ENCODE peak calls at places on chromosomes 5 and 9, in eight cellular contexts. N is A549, G is K562, B is H1, I is SK-N-SH, T is WTC11, Y is GM12878, X is HepG2. E is an unnamed sample.

GRCh38 chr9:4810565-4810964 is 17.8 kb downstream of the RCL1 start:
- DNase-seq in N (no peak), I (no peak), Y (no peak), B (no peak), T (no peak), X (no peak), G (no peak), E (no peak)

GRCh38 chr9:96487949-96488348 is 38.0 kb downstream of the HABP4 start:
- DNase-seq in N (no peak), X (no peak), Y (no peak), I (no peak), B (no peak), T (no peak), G (no peak), E (no peak)

GRCh38 chr5:72015103-72015548 is 92.1 kb upstream of the MAP1B start:
- DNase-seq in G (peak; percentile 37), Y (no peak), N (peak; percentile 66), T (no peak), I (peak; percentile 33), B (no peak), X (peak; percentile 24), E (peak; percentile 23)

GRCh38 chr9:14597171-14597799 is 95.9 kb downstream of the ZDHHC21 start:
- DNase-seq in N (no peak), B (no peak), X (no peak), T (no peak), G (no peak), I (no peak), Y (no peak), E (no peak)

GRCh38 chr9:92265159-92265558 is 28.3 kb downstream of the IARS1 start:
- DNase-seq in T (no peak), Y (no peak), G (no peak), X (no peak), N (no peak), I (no peak), B (no peak), E (peak; percentile 64)

GRCh38 chr5:106097308-106097707 is 1573.4 kb downstream of the EFNA5 start:
- DNase-seq in B (no peak), N (no peak), Y (no peak), X (no peak), I (no peak), T (no peak), G (no peak), E (no peak)

GRCh38 chr5:136629125-136629790 is 263.9 kb upstream of the TRPC7 start:
- DNase-seq in X (no peak), T (peak; percentile 17), I (peak; percentile 12), N (no peak), G (no peak), Y (no peak), B (no peak), E (no peak)

GRCh38 chr9:18705763-18706372 is 231.9 kb downstream of the ADAMTSL1 start:
- DNase-seq in Y (no peak), B (no peak), T (no peak), I (no peak), N (no peak), X (no peak), G (no peak), E (no peak)

GRCh38 chr5:133882801-133883200 is 85.6 kb downstream of the C5orf15 start:
- DNase-seq in T (no peak), Y (no peak), B (no peak), I (no peak), N (no peak), G (no peak), X (no peak), E (no peak)

GRCh38 chr9:124332756-124333155 is 75.0 kb downstream of the NEK6 start:
- DNase-seq in I (no peak), X (no peak), T (no peak), B (no peak), N (no peak), G (no peak), Y (no peak), E (no peak)

GRCh38 chr9:115649991-115650472 is 503.6 kb upstream of the PAPPA start:
- DNase-seq in G (no peak), I (no peak), X (peak; percentile 3), N (no peak), T (no peak), B (no peak), Y (no peak), E (no peak)

GRCh38 chr9:17839744-17840143 is 260.9 kb downstream of the SH3GL2 start:
- DNase-seq in T (no peak), N (no peak), I (no peak), G (no peak), Y (no peak), B (no peak), X (no peak), E (no peak)

GRCh38 chr5:172433071-172433470 is 21.3 kb downstream of the SH3PXD2B start:
- DNase-seq in I (no peak), X (no peak), G (no peak), T (no peak), N (no peak), Y (no peak), B (no peak), E (no peak)

GRCh38 chr5:32531885-32532520 is 53.4 kb upstream of the SUB1 start:
- DNase-seq in B (no peak), I (no peak), T (peak; percentile 19), X (peak; percentile 82), Y (peak; percentile 60), G (no peak), N (peak; percentile 75), E (no peak)
- TF ChIP-seq MAX in B (no peak), I (peak; percentile 21), T (no peak), X (no peak), Y (peak; percentile 49), G (no peak), N (no peak), E (no peak)

DNA sequence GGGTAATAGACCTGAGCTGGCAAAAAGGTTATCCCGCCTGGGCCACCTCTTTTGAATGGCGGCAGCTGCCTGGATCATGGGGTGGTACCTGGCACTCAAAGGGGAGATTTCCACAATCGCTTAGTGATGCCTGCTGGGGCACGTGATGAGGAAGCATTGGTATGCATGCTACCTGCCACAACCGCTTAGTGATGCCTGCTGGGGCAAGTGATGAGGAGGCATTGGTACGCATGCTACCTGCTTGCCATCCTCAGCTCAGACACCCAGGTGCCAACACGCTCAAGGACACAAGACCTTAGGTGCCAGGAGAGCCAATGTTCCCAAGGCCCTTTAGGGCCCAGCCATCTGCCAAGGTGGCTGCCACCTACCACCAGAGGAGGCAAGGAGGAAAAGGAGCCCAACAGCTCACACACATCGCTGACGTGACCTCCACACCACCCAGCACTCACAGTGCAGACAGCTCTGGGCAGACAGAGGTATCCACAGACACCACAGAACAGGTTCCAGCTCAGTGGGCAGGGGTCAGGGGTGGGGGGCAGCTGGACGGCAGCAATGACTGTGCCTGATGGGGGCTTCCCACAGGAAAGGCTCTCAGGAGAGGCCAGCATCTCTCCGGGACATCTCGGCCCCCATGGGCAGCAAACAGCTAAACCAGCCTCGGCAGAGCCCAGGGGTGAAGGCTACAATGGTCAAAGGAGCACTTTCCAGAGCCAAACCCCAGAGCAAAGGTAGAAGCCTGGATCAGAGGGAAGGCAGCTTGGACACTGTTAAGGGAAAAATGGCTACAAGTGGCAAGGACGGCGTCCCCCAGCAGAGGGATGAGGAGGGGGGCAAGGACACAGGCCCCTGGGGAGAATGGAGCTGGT is 43.0 kb upstream of the SARDH start:
- DNase-seq in Y (no peak), G (no peak), T (no peak), X (no peak), B (no peak), I (no peak), N (no peak), E (no peak)
- TF ChIP-seq MAX in Y (no peak), G (no peak), T (no peak), X (no peak), B (no peak), I (no peak), N (no peak), E (no peak)

GRCh38 chr9:113978954-113979712 is 99.0 kb downstream of the AMBP start:
- DNase-seq in I (peak; percentile 76), B (no peak), Y (no peak), T (no peak), X (no peak), G (no peak), N (no peak), E (no peak)

GRCh38 chr9:113976915-113977314 is 100.8 kb downstream of the ZNF618 start:
- DNase-seq in B (no peak), N (no peak), T (no peak), X (no peak), G (no peak), I (no peak), Y (no peak), E (no peak)

GRCh38 chr9:113973226-113973625 is 97.1 kb downstream of the ZNF618 start:
- DNase-seq in X (no peak), T (no peak), B (no peak), G (no peak), I (no peak), Y (no peak), N (no peak), E (no peak)

GRCh38 chr9:113969343-113969742 is 93.2 kb downstream of the ZNF618 start:
- DNase-seq in Y (no peak), I (no peak), X (no peak), T (no peak), B (no peak), N (no peak), G (no peak), E (no peak)

GRCh38 chr9:113973963-113974413 is 97.9 kb downstream of the ZNF618 start:
- DNase-seq in X (no peak), I (no peak), N (no peak), B (no peak), Y (no peak), T (no peak), G (no peak), E (no peak)
- TF ChIP-seq MAX in X (no peak), I (no peak), N (no peak), B (no peak), Y (no peak), T (no peak), G (no peak), E (no peak)

DNA sequence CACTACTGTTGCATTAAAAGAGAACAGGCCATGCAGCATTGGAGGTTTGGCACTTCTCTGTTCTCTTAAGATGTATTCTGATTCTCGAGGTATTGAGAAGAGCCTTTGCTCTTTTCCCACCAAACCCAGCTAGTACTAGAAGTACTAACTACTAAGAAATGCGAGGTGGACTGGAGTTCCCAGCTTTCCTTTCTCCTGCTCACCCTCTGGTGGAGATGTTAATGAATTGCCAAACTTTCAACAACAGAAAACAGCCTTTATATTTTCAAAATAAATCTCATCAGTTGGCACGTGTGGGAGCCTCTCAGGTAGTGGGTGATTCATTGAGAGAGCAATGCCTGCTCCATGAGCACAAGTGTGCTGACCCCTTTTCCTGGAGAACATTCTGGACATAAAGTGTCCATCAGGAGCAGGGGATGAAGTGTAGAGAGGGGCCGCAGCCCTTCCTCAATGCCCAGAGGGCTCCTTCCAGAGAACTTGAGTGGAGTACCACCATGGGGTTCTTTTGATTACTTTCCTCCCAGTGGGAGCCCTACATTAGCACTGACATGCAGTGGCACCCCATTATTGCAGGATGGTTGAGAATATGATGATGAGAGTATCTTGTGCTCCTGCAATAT is 45.7 kb downstream of the TMEM174 start:
- DNase-seq in N (peak; percentile 44), X (no peak), G (no peak), Y (no peak), T (no peak), I (no peak), B (no peak), E (peak; percentile 19)
- TF ChIP-seq MAX in N (peak; percentile 28), X (no peak), G (no peak), Y (no peak), T (no peak), I (no peak), B (no peak), E (no peak)

E was measured in NB4.